ENCODE peak calls at places on chromosome 9, in nine cellular contexts. One of them, this sample, is unnamed.
A peak's percentile ranks its signal among the peaks of the same experiment; 100 is the strongest.

GRCh38 chr9:134915046-134915930 is 2.4 kb downstream of the FCN1 start:
- DNase-seq in upper lobe of right lung: peak; percentile 56
- DNase-seq in heart right ventricle: no peak
- DNase-seq in CD8-positive, alpha-beta T cell: no peak
- DNase-seq in psoas muscle: peak; percentile 34
- DNase-seq in left lung: no peak
- DNase-seq in Panc1: no peak
- DNase-seq in IMR-90: no peak
- DNase-seq in spleen: no peak
- DNase-seq in this sample: peak; percentile 15

GRCh38 chr9:112013261-112013660 is 116.6 kb downstream of the UGCG start:
- DNase-seq in left lung: no peak
- DNase-seq in CD8-positive, alpha-beta T cell: no peak
- DNase-seq in Panc1: no peak
- DNase-seq in spleen: no peak
- DNase-seq in psoas muscle: no peak
- DNase-seq in heart right ventricle: no peak
- DNase-seq in IMR-90: no peak
- DNase-seq in upper lobe of right lung: no peak
- DNase-seq in this sample: no peak

GRCh38 chr9:114799925-114800324 is 5.9 kb downstream of the TNFSF15 start:
- DNase-seq in CD8-positive, alpha-beta T cell: no peak
- DNase-seq in left lung: no peak
- DNase-seq in heart right ventricle: no peak
- DNase-seq in IMR-90: no peak
- DNase-seq in psoas muscle: no peak
- DNase-seq in spleen: no peak
- DNase-seq in Panc1: no peak
- DNase-seq in upper lobe of right lung: no peak
- DNase-seq in this sample: no peak

GRCh38 chr9:135077497-135078200 is 9.8 kb upstream of the OLFM1 start:
- DNase-seq in upper lobe of right lung: peak; percentile 66
- DNase-seq in Panc1: no peak
- DNase-seq in heart right ventricle: no peak
- DNase-seq in IMR-90: no peak
- DNase-seq in spleen: peak; percentile 52
- DNase-seq in left lung: no peak
- DNase-seq in psoas muscle: no peak
- DNase-seq in CD8-positive, alpha-beta T cell: no peak
- DNase-seq in this sample: peak; percentile 55

GRCh38 chr9:96158909-96159575 is 142.9 kb downstream of the HSD17B3 start:
- DNase-seq in IMR-90: no peak
- DNase-seq in heart right ventricle: no peak
- DNase-seq in upper lobe of right lung: no peak
- DNase-seq in CD8-positive, alpha-beta T cell: no peak
- DNase-seq in left lung: no peak
- DNase-seq in Panc1: no peak
- DNase-seq in spleen: no peak
- DNase-seq in psoas muscle: no peak
- DNase-seq in this sample: no peak

GRCh38 chr9:98967257-98967656 is 23.6 kb downstream of the COL15A1 start:
- DNase-seq in CD8-positive, alpha-beta T cell: no peak
- DNase-seq in upper lobe of right lung: no peak
- DNase-seq in spleen: no peak
- DNase-seq in Panc1: no peak
- DNase-seq in left lung: no peak
- DNase-seq in IMR-90: no peak
- DNase-seq in heart right ventricle: no peak
- DNase-seq in psoas muscle: no peak
- DNase-seq in this sample: peak; percentile 63

GRCh38 chr9:96654450-96655197 is 493 bp downstream of the PRXL2C start:
- DNase-seq in upper lobe of right lung: peak; percentile 92
- DNase-seq in CD8-positive, alpha-beta T cell: peak; percentile 85
- DNase-seq in left lung: peak; percentile 92
- DNase-seq in IMR-90: peak; percentile 86
- DNase-seq in psoas muscle: peak; percentile 92
- DNase-seq in heart right ventricle: peak; percentile 89
- DNase-seq in Panc1: no peak
- DNase-seq in spleen: peak; percentile 91
- DNase-seq in this sample: peak; percentile 95

GRCh38 chr9:4375424-4376195 is 75.7 kb upstream of the GLIS3 start:
- DNase-seq in IMR-90: peak; percentile 82
- DNase-seq in heart right ventricle: no peak
- DNase-seq in Panc1: no peak
- DNase-seq in spleen: no peak
- DNase-seq in left lung: no peak
- DNase-seq in upper lobe of right lung: no peak
- DNase-seq in psoas muscle: no peak
- DNase-seq in CD8-positive, alpha-beta T cell: no peak
- DNase-seq in this sample: no peak

GRCh38 chr9:14522627-14523379 is 170.4 kb downstream of the ZDHHC21 start:
- DNase-seq in left lung: no peak
- DNase-seq in heart right ventricle: no peak
- DNase-seq in Panc1: no peak
- DNase-seq in IMR-90: no peak
- DNase-seq in spleen: no peak
- DNase-seq in upper lobe of right lung: no peak
- DNase-seq in psoas muscle: no peak
- DNase-seq in CD8-positive, alpha-beta T cell: no peak
- DNase-seq in this sample: no peak

GRCh38 chr9:19154135-19154612 is 26.9 kb upstream of the PLIN2 start:
- DNase-seq in left lung: no peak
- DNase-seq in IMR-90: peak; percentile 96
- DNase-seq in upper lobe of right lung: no peak
- DNase-seq in heart right ventricle: no peak
- DNase-seq in psoas muscle: no peak
- DNase-seq in spleen: no peak
- DNase-seq in CD8-positive, alpha-beta T cell: no peak
- DNase-seq in Panc1: no peak
- DNase-seq in this sample: no peak

GRCh38 chr9:83432104-83432627 is 106.0 kb downstream of the FRMD3 start:
- DNase-seq in IMR-90: no peak
- DNase-seq in spleen: peak; percentile 83
- DNase-seq in left lung: no peak
- DNase-seq in Panc1: no peak
- DNase-seq in upper lobe of right lung: peak; percentile 81
- DNase-seq in heart right ventricle: peak; percentile 81
- DNase-seq in psoas muscle: peak; percentile 79
- DNase-seq in CD8-positive, alpha-beta T cell: no peak
- DNase-seq in this sample: peak; percentile 62

GRCh38 chr9:98472216-98472615 is 216.8 kb upstream of the TBC1D2 start:
- DNase-seq in CD8-positive, alpha-beta T cell: no peak
- DNase-seq in spleen: no peak
- DNase-seq in left lung: no peak
- DNase-seq in upper lobe of right lung: no peak
- DNase-seq in heart right ventricle: no peak
- DNase-seq in Panc1: no peak
- DNase-seq in psoas muscle: no peak
- DNase-seq in IMR-90: no peak
- DNase-seq in this sample: no peak

GRCh38 chr9:35797311-35798109 is 6.1 kb downstream of the NPR2 start:
- DNase-seq in left lung: no peak
- DNase-seq in Panc1: no peak
- DNase-seq in CD8-positive, alpha-beta T cell: no peak
- DNase-seq in upper lobe of right lung: no peak
- DNase-seq in psoas muscle: no peak
- DNase-seq in spleen: no peak
- DNase-seq in heart right ventricle: no peak
- DNase-seq in IMR-90: peak; percentile 18
- DNase-seq in this sample: no peak

GRCh38 chr9:5453673-5454072 is 3.3 kb downstream of the CD274 start:
- DNase-seq in IMR-90: no peak
- DNase-seq in heart right ventricle: no peak
- DNase-seq in upper lobe of right lung: no peak
- DNase-seq in left lung: peak; percentile 29
- DNase-seq in CD8-positive, alpha-beta T cell: no peak
- DNase-seq in spleen: no peak
- DNase-seq in Panc1: no peak
- DNase-seq in psoas muscle: no peak
- DNase-seq in this sample: no peak

GRCh38 chr9:127553793-127554192 is 58.3 kb upstream of the STXBP1 start:
- DNase-seq in upper lobe of right lung: no peak
- DNase-seq in Panc1: no peak
- DNase-seq in CD8-positive, alpha-beta T cell: no peak
- DNase-seq in IMR-90: no peak
- DNase-seq in spleen: no peak
- DNase-seq in left lung: no peak
- DNase-seq in psoas muscle: no peak
- DNase-seq in heart right ventricle: no peak
- DNase-seq in this sample: no peak
- H3K4me1 ChIP-seq in upper lobe of right lung: peaks cover 89% of the 10 kb centered on the region
- H3K4me1 ChIP-seq in Panc1: peaks cover 43% of the 10 kb centered on the region
- H3K4me1 ChIP-seq in CD8-positive, alpha-beta T cell: peaks cover 40% of the 10 kb centered on the region
- H3K4me1 ChIP-seq in IMR-90: peaks cover 57% of the 10 kb centered on the region
- H3K4me1 ChIP-seq in spleen: peaks cover 28% of the 10 kb centered on the region
- H3K4me1 ChIP-seq in left lung: peaks cover 96% of the 10 kb centered on the region
- H3K4me1 ChIP-seq in psoas muscle: peaks cover 23% of the 10 kb centered on the region
- H3K4me1 ChIP-seq in heart right ventricle: peaks cover 57% of the 10 kb centered on the region
- H3K4me1 ChIP-seq in this sample: peaks cover 76% of the 10 kb centered on the region

DNA sequence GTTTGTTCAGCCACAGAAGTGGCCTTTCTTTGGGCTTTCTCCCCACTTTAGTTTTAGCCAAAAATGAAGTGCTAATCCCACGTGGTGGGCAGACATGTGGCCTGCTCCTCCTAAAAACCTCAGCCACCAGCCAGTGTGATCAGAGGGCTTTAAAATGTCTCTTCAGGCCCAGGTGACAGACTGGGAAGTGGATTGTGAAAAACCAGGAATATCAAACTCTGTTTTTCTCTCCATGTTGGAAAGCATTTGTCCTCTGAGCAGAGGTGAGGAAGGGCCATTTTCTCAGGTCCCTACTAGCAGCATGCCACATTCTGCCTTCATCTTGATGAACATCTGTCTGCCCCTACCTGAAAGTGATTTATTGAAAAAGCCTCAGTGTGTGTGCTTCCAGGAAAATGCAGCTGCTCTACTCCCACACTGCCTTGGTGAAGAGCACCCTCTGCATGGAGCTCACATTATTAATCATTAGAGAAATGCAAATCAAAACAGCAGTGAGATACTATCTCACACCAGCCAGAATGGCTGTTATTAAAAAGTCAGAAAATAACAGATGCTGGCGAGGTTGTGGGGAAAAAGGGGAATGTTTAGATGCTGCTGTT is 181.2 kb upstream of the DMAC1 start:
- DNase-seq in IMR-90: no peak
- DNase-seq in spleen: no peak
- DNase-seq in upper lobe of right lung: no peak
- DNase-seq in psoas muscle: no peak
- DNase-seq in left lung: no peak
- DNase-seq in Panc1: no peak
- DNase-seq in CD8-positive, alpha-beta T cell: no peak
- DNase-seq in heart right ventricle: no peak
- DNase-seq in this sample: no peak
- TF ChIP-seq CTCF in IMR-90: no peak
- TF ChIP-seq CTCF in spleen: no peak
- TF ChIP-seq CTCF in upper lobe of right lung: no peak
- TF ChIP-seq CTCF in psoas muscle: no peak
- TF ChIP-seq CTCF in left lung: no peak
- TF ChIP-seq CTCF in Panc1: no peak
- TF ChIP-seq CTCF in CD8-positive, alpha-beta T cell: no peak
- TF ChIP-seq CTCF in heart right ventricle: no peak
- TF ChIP-seq CTCF in this sample: no peak

GRCh38 chr9:120921751-120922181 is 4.8 kb downstream of the TRAF1 start:
- DNase-seq in left lung: no peak
- DNase-seq in IMR-90: no peak
- DNase-seq in upper lobe of right lung: no peak
- DNase-seq in spleen: no peak
- DNase-seq in heart right ventricle: no peak
- DNase-seq in CD8-positive, alpha-beta T cell: no peak
- DNase-seq in Panc1: no peak
- DNase-seq in psoas muscle: no peak
- DNase-seq in this sample: no peak

GRCh38 chr9:120923620-120924328 is 2.8 kb downstream of the TRAF1 start:
- DNase-seq in psoas muscle: no peak
- DNase-seq in spleen: no peak
- DNase-seq in upper lobe of right lung: no peak
- DNase-seq in Panc1: no peak
- DNase-seq in CD8-positive, alpha-beta T cell: no peak
- DNase-seq in IMR-90: no peak
- DNase-seq in left lung: no peak
- DNase-seq in heart right ventricle: no peak
- DNase-seq in this sample: no peak

GRCh38 chr9:120924698-120925534 is 1.7 kb downstream of the TRAF1 start:
- DNase-seq in CD8-positive, alpha-beta T cell: peak; percentile 43
- DNase-seq in left lung: no peak
- DNase-seq in upper lobe of right lung: no peak
- DNase-seq in IMR-90: peak; percentile 35
- DNase-seq in Panc1: no peak
- DNase-seq in heart right ventricle: no peak
- DNase-seq in spleen: peak; percentile 69
- DNase-seq in psoas muscle: no peak
- DNase-seq in this sample: no peak

GRCh38 chr9:120920495-120921178 is 6.0 kb downstream of the TRAF1 start:
- DNase-seq in Panc1: no peak
- DNase-seq in spleen: no peak
- DNase-seq in upper lobe of right lung: no peak
- DNase-seq in psoas muscle: no peak
- DNase-seq in CD8-positive, alpha-beta T cell: no peak
- DNase-seq in left lung: no peak
- DNase-seq in heart right ventricle: no peak
- DNase-seq in IMR-90: no peak
- DNase-seq in this sample: no peak

DNA sequence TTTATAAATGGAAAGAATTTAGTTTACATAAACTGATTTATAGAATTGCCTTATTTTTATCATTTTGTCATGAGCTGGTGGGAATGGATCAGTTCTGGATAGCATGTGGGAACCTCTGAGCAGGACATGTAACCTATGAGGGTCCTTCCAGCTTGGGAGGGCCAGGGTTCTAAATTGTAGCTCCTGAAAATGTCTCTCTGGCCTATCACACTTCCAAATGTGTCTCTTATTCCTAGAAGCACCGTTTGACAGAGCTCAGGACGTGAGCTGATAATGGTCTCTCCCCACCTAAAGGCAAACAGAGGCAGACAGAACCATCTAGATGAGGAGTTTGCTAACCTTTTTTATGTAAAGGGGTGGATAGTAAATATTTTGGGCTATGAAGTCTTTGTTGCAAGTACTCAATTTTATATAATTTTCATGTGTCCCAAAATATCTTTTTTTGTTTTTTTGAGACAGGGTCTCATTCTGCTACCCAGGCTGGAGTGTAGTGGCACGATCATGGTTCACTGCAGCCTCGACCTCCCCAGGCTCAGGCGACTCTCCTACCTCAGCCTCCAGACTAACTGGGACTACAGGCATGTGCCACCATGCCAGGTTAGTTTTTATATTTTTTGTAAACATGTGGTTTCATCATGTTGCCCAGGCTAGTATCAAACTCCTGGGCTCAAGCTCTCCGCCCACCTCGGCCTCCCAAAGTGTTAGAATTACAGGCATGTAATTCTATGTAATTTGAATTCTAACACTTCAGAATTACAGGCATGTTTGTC is 4.0 kb downstream of the TRAF1 start:
- DNase-seq in spleen: no peak
- DNase-seq in upper lobe of right lung: no peak
- DNase-seq in CD8-positive, alpha-beta T cell: no peak
- DNase-seq in psoas muscle: no peak
- DNase-seq in heart right ventricle: no peak
- DNase-seq in Panc1: no peak
- DNase-seq in IMR-90: no peak
- DNase-seq in left lung: no peak
- DNase-seq in this sample: no peak
- H3K27ac ChIP-seq in spleen: peak overlapping the region; percentile 93
- H3K27ac ChIP-seq in upper lobe of right lung: peak overlapping the region; percentile 78
- H3K27ac ChIP-seq in CD8-positive, alpha-beta T cell: peak overlapping the region; percentile 35
- H3K27ac ChIP-seq in psoas muscle: no peak overlapping the region
- H3K27ac ChIP-seq in heart right ventricle: no peak overlapping the region
- H3K27ac ChIP-seq in Panc1: no peak overlapping the region
- H3K27ac ChIP-seq in IMR-90: no peak overlapping the region
- H3K27ac ChIP-seq in left lung: no peak overlapping the region
- H3K27ac ChIP-seq in this sample: peak overlapping the region; percentile 94

GRCh38 chr9:127955294-127956015 is 17.8 kb upstream of the DPM2 start:
- DNase-seq in IMR-90: peak; percentile 43
- DNase-seq in CD8-positive, alpha-beta T cell: peak; percentile 82
- DNase-seq in left lung: peak; percentile 88
- DNase-seq in psoas muscle: peak; percentile 94
- DNase-seq in upper lobe of right lung: peak; percentile 84
- DNase-seq in Panc1: peak; percentile 91
- DNase-seq in spleen: no peak
- DNase-seq in heart right ventricle: peak; percentile 38
- DNase-seq in this sample: no peak
- H3K4me1 ChIP-seq in IMR-90: peaks cover 4% of the 10 kb centered on the region
- H3K4me1 ChIP-seq in CD8-positive, alpha-beta T cell: peaks cover 97% of the 10 kb centered on the region
- H3K4me1 ChIP-seq in left lung: peaks cover 27% of the 10 kb centered on the region
- H3K4me1 ChIP-seq in psoas muscle: peaks cover 29% of the 10 kb centered on the region
- H3K4me1 ChIP-seq in upper lobe of right lung: peaks cover 27% of the 10 kb centered on the region
- H3K4me1 ChIP-seq in Panc1: peaks cover 88% of the 10 kb centered on the region
- H3K4me1 ChIP-seq in spleen: peaks cover 21% of the 10 kb centered on the region
- H3K4me1 ChIP-seq in heart right ventricle: peaks cover 29% of the 10 kb centered on the region
- H3K4me1 ChIP-seq in this sample: no peaks in the 10 kb centered on the region